ENCODE peak calls at places on chromosome 15, in four cellular contexts. U is activated CD4-positive, CD25-positive, alpha-beta regulatory T cell; G is HFF-Myc; O is posterior vena cava. M is an unnamed sample.

GRCh38 chr15:70201376-70201775 is 103.7 kb upstream of the TLE3 start:
- DNase-seq in O (no peak), G (no peak), U (no peak), M (no peak)

GRCh38 chr15:48636511-48636910 is 9.0 kb downstream of the FBN1 start:
- DNase-seq in U (no peak), O (no peak), G (no peak), M (no peak)

GRCh38 chr15:76823903-76824302 is 81.2 kb downstream of the SCAPER start:
- DNase-seq in O (no peak), G (no peak), U (no peak), M (no peak)

GRCh38 chr15:75335313-75335704 is 554 bp upstream of the COMMD4 start:
- DNase-seq in U (no peak), G (no peak), O (no peak), M (no peak)

GRCh38 chr15:69498987-69499386 is 46.4 kb downstream of the RPLP1 start:
- DNase-seq in U (no peak), O (no peak), G (no peak), M (no peak)

GRCh38 chr15:39873978-39874377 is 46.1 kb downstream of the GPR176 start:
- DNase-seq in G (no peak), O (no peak), U (no peak), M (no peak)

GRCh38 chr15:95663156-95663831 is 667.2 kb upstream of the NR2F2 start:
- DNase-seq in U (no peak), O (no peak), G (no peak), M (no peak)

GRCh38 chr15:62745621-62746180 is 296.8 kb upstream of the TPM1 start:
- DNase-seq in G (no peak), U (no peak), O (no peak), M (no peak)

GRCh38 chr15:36361351-36361870 is 218.0 kb upstream of the CDIN1 start:
- DNase-seq in U (no peak), G (no peak), O (no peak), M (peak; percentile 58)

GRCh38 chr15:65914371-65914770 is 45.1 kb downstream of the RAB11A start:
- DNase-seq in U (no peak), G (no peak), O (no peak), M (no peak)

GRCh38 chr15:74957301-74958035 is 896 bp upstream of the RPP25 start:
- DNase-seq in U (no peak), O (peak; percentile 91), G (no peak), M (no peak)

GRCh38 chr15:67902579-67902979 is 62.7 kb upstream of the RNU6-1 start:
- DNase-seq in O (no peak), U (no peak), G (no peak), M (no peak)

GRCh38 chr15:70530503-70530902 is 232.9 kb downstream of the UACA start:
- DNase-seq in O (no peak), G (no peak), U (no peak), M (no peak)

GRCh38 chr15:65285291-65286068 is 1.2 kb downstream of the PARP16 start:
- DNase-seq in O (peak; percentile 1), U (no peak), G (no peak), M (no peak)

GRCh38 chr15:40054746-40055575 is 16.0 kb upstream of the SRP14 start:
- DNase-seq in O (peak; percentile 67), G (no peak), U (no peak), M (peak; percentile 53)

GRCh38 chr15:58212909-58213526 is 74.8 kb downstream of the AQP9 start:
- DNase-seq in U (no peak), O (no peak), G (no peak), M (peak; percentile 51)

GRCh38 chr15:56327721-56328502 is 37.3 kb upstream of the TEX9 start:
- DNase-seq in U (no peak), O (no peak), G (no peak), M (peak; percentile 44)

GRCh38 chr15:56913670-56914069 is 4.8 kb upstream of the TCF12 start:
- DNase-seq in G (no peak), O (no peak), U (no peak), M (no peak)

GRCh38 chr15:90086868-90087268 is 15.4 kb downstream of the IDH2 start:
- DNase-seq in O (no peak), U (peak; percentile 37), G (no peak), M (peak; percentile 34)

GRCh38 chr15:31831596-31831995 is 198.7 kb upstream of the CHRNA7 start:
- DNase-seq in O (no peak), U (no peak), G (no peak), M (no peak)

GRCh38 chr15:77748078-77749064 is 115.7 kb upstream of the LINGO1 start:
- DNase-seq in U (no peak), O (no peak), G (no peak), M (no peak)

GRCh38 chr15:89157061-89157460 is 64.3 kb downstream of the RLBP1 start:
- DNase-seq in U (no peak), G (no peak), O (no peak), M (no peak)

GRCh38 chr15:52506549-52506948 is 22.1 kb downstream of the MYO5A start:
- DNase-seq in O (no peak), U (no peak), G (no peak), M (no peak)

GRCh38 chr15:100732359-100733055 is 130.1 kb downstream of the ASB7 start:
- DNase-seq in O (no peak), G (no peak), U (no peak), M (no peak)

GRCh38 chr15:43828061-43828657 is 1.4 kb downstream of the WDR76 start:
- DNase-seq in U (no peak), O (no peak), G (no peak), M (no peak)

GRCh38 chr15:101046826-101047225 is 127.7 kb downstream of the LRRK1 start:
- DNase-seq in G (no peak), U (no peak), O (peak; percentile 36), M (no peak)

GRCh38 chr15:66369773-66370651 is 13.5 kb upstream of the TIPIN start:
- DNase-seq in G (no peak), U (no peak), O (no peak), M (peak; percentile 32)

GRCh38 chr15:78830514-78831228 is 19.4 kb upstream of the ADAMTS7 start:
- DNase-seq in G (no peak), U (no peak), O (no peak), M (no peak)

M was measured in H4.